ENCODE peak calls at places on chromosomes 1 and 21, in four cellular contexts. One of them, this sample, is unnamed.

GRCh38 chr1:207309775-207310273 is 11.7 kb upstream of the CD55 start:
- DNase-seq in H9: no peak
- DNase-seq in CD4-positive, alpha-beta T cell: no peak
- DNase-seq in activated effector memory CD4-positive, alpha-beta T cell treated with Interleukin-2 at 50 U/mL for 16 hours: no peak
- DNase-seq in this sample: no peak

GRCh38 chr21:25330266-25330665 is 277.0 kb downstream of the MRPL39 start:
- DNase-seq in CD4-positive, alpha-beta T cell: no peak
- DNase-seq in activated effector memory CD4-positive, alpha-beta T cell treated with Interleukin-2 at 50 U/mL for 16 hours: no peak
- DNase-seq in H9: no peak
- DNase-seq in this sample: no peak

GRCh38 chr1:215865060-215865459 is 298.0 kb downstream of the KCTD3 start:
- DNase-seq in H9: no peak
- DNase-seq in CD4-positive, alpha-beta T cell: no peak
- DNase-seq in activated effector memory CD4-positive, alpha-beta T cell treated with Interleukin-2 at 50 U/mL for 16 hours: no peak
- DNase-seq in this sample: no peak

GRCh38 chr1:15173863-15174614 is 20.5 kb downstream of the TMEM51 start:
- DNase-seq in activated effector memory CD4-positive, alpha-beta T cell treated with Interleukin-2 at 50 U/mL for 16 hours: no peak
- DNase-seq in H9: no peak
- DNase-seq in CD4-positive, alpha-beta T cell: no peak
- DNase-seq in this sample: no peak

GRCh38 chr1:167695756-167696561 is 25.8 kb upstream of the MPZL1 start:
- DNase-seq in activated effector memory CD4-positive, alpha-beta T cell treated with Interleukin-2 at 50 U/mL for 16 hours: no peak
- DNase-seq in H9: no peak
- DNase-seq in CD4-positive, alpha-beta T cell: no peak
- DNase-seq in this sample: no peak

GRCh38 chr1:245788269-245788668 is 633.5 kb downstream of the KIF26B start:
- DNase-seq in H9: no peak
- DNase-seq in activated effector memory CD4-positive, alpha-beta T cell treated with Interleukin-2 at 50 U/mL for 16 hours: no peak
- DNase-seq in CD4-positive, alpha-beta T cell: no peak
- DNase-seq in this sample: no peak

GRCh38 chr1:78068681-78069283 is 23.0 kb downstream of the GIPC2 start:
- DNase-seq in H9: no peak
- DNase-seq in CD4-positive, alpha-beta T cell: no peak
- DNase-seq in activated effector memory CD4-positive, alpha-beta T cell treated with Interleukin-2 at 50 U/mL for 16 hours: no peak
- DNase-seq in this sample: no peak

GRCh38 chr21:41604583-41605041 is 96.7 kb upstream of the TMPRSS2 start:
- DNase-seq in CD4-positive, alpha-beta T cell: no peak
- DNase-seq in activated effector memory CD4-positive, alpha-beta T cell treated with Interleukin-2 at 50 U/mL for 16 hours: no peak
- DNase-seq in H9: peak; percentile 56
- DNase-seq in this sample: no peak

GRCh38 chr1:223189903-223190724 is 47.1 kb upstream of the TLR5 start:
- DNase-seq in CD4-positive, alpha-beta T cell: peak; percentile 43
- DNase-seq in H9: no peak
- DNase-seq in activated effector memory CD4-positive, alpha-beta T cell treated with Interleukin-2 at 50 U/mL for 16 hours: peak; percentile 37
- DNase-seq in this sample: no peak

GRCh38 chr1:26373281-26373680 is 731 bp upstream of the ZNF683 start:
- DNase-seq in H9: no peak
- DNase-seq in activated effector memory CD4-positive, alpha-beta T cell treated with Interleukin-2 at 50 U/mL for 16 hours: peak; percentile 45
- DNase-seq in CD4-positive, alpha-beta T cell: peak; percentile 38
- DNase-seq in this sample: no peak

GRCh38 chr1:15685820-15686219 is 1.7 kb downstream of the PLEKHM2 start:
- DNase-seq in activated effector memory CD4-positive, alpha-beta T cell treated with Interleukin-2 at 50 U/mL for 16 hours: no peak
- DNase-seq in CD4-positive, alpha-beta T cell: no peak
- DNase-seq in H9: no peak
- DNase-seq in this sample: no peak

GRCh38 chr1:10765734-10766478 is 30.5 kb downstream of the CASZ1 start:
- DNase-seq in CD4-positive, alpha-beta T cell: no peak
- DNase-seq in H9: no peak
- DNase-seq in activated effector memory CD4-positive, alpha-beta T cell treated with Interleukin-2 at 50 U/mL for 16 hours: no peak
- DNase-seq in this sample: no peak

GRCh38 chr21:46368533-46369285 is 44.8 kb downstream of the PCNT start:
- DNase-seq in CD4-positive, alpha-beta T cell: peak; percentile 24
- DNase-seq in activated effector memory CD4-positive, alpha-beta T cell treated with Interleukin-2 at 50 U/mL for 16 hours: peak; percentile 25
- DNase-seq in H9: no peak
- DNase-seq in this sample: peak; percentile 16

GRCh38 chr1:16191916-16192545 is 20.4 kb downstream of the ARHGEF19 start:
- DNase-seq in activated effector memory CD4-positive, alpha-beta T cell treated with Interleukin-2 at 50 U/mL for 16 hours: no peak
- DNase-seq in CD4-positive, alpha-beta T cell: no peak
- DNase-seq in H9: no peak
- DNase-seq in this sample: no peak

GRCh38 chr1:237562247-237562823 is 328.4 kb downstream of the ZP4 start:
- DNase-seq in CD4-positive, alpha-beta T cell: no peak
- DNase-seq in activated effector memory CD4-positive, alpha-beta T cell treated with Interleukin-2 at 50 U/mL for 16 hours: no peak
- DNase-seq in H9: no peak
- DNase-seq in this sample: peak; percentile 25

GRCh38 chr1:39692152-39693064 is 1.2 kb upstream of the HPCAL4 start:
- DNase-seq in activated effector memory CD4-positive, alpha-beta T cell treated with Interleukin-2 at 50 U/mL for 16 hours: no peak
- DNase-seq in H9: peak; percentile 77
- DNase-seq in CD4-positive, alpha-beta T cell: peak; percentile 17
- DNase-seq in this sample: peak; percentile 39

GRCh38 chr21:45554477-45555175 is 12.4 kb upstream of the SLC19A1 start:
- DNase-seq in H9: peak; percentile 72
- DNase-seq in activated effector memory CD4-positive, alpha-beta T cell treated with Interleukin-2 at 50 U/mL for 16 hours: peak; percentile 83
- DNase-seq in CD4-positive, alpha-beta T cell: peak; percentile 92
- DNase-seq in this sample: peak; percentile 97

GRCh38 chr1:52746189-52746588 is 19.9 kb downstream of the ZYG11B start:
- DNase-seq in CD4-positive, alpha-beta T cell: no peak
- DNase-seq in H9: no peak
- DNase-seq in activated effector memory CD4-positive, alpha-beta T cell treated with Interleukin-2 at 50 U/mL for 16 hours: no peak
- DNase-seq in this sample: no peak

GRCh38 chr1:210653771-210654170 is 325.1 kb downstream of the HHAT start:
- DNase-seq in H9: no peak
- DNase-seq in activated effector memory CD4-positive, alpha-beta T cell treated with Interleukin-2 at 50 U/mL for 16 hours: no peak
- DNase-seq in CD4-positive, alpha-beta T cell: no peak
- DNase-seq in this sample: no peak

GRCh38 chr1:6085666-6086065 is 40.0 kb downstream of the KCNAB2 start:
- DNase-seq in H9: no peak
- DNase-seq in activated effector memory CD4-positive, alpha-beta T cell treated with Interleukin-2 at 50 U/mL for 16 hours: no peak
- DNase-seq in CD4-positive, alpha-beta T cell: no peak
- DNase-seq in this sample: no peak

GRCh38 chr1:3034728-3035610 is 13.7 kb downstream of the ACTRT2 start:
- DNase-seq in H9: no peak
- DNase-seq in CD4-positive, alpha-beta T cell: no peak
- DNase-seq in activated effector memory CD4-positive, alpha-beta T cell treated with Interleukin-2 at 50 U/mL for 16 hours: no peak
- DNase-seq in this sample: no peak

GRCh38 chr1:28526886-28527285 is 21.0 kb downstream of the RCC1 start:
- DNase-seq in H9: no peak
- DNase-seq in CD4-positive, alpha-beta T cell: no peak
- DNase-seq in activated effector memory CD4-positive, alpha-beta T cell treated with Interleukin-2 at 50 U/mL for 16 hours: no peak
- DNase-seq in this sample: no peak

GRCh38 chr1:222955964-222956363 is 141.1 kb downstream of the DISP1 start:
- DNase-seq in CD4-positive, alpha-beta T cell: no peak
- DNase-seq in activated effector memory CD4-positive, alpha-beta T cell treated with Interleukin-2 at 50 U/mL for 16 hours: no peak
- DNase-seq in H9: no peak
- DNase-seq in this sample: no peak

This sample was measured in memory B cell.